ENCODE peak calls at places on chromosome 2, in four cellular contexts. I is AG09309, H is astrocyte of the spinal cord, N is right cardiac atrium. P is an unnamed sample.
A peak's percentile ranks its signal among the peaks of the same experiment; 100 is the strongest.

GRCh38 chr2:36812196-36812595 is 115.7 kb downstream of the VIT start:
- DNase-seq in I (no peak), H (no peak), N (no peak), P (no peak)

GRCh38 chr2:37523861-37524362 is 147.5 kb downstream of the CDC42EP3 start:
- DNase-seq in I (peak; percentile 51), H (peak; percentile 57), N (peak; percentile 46), P (peak; percentile 89)

GRCh38 chr2:131143803-131144202 is 38.7 kb downstream of the PLEKHB2 start:
- DNase-seq in I (no peak), H (peak; percentile 20), N (no peak), P (no peak)

GRCh38 chr2:12709207-12709522 is 7.6 kb upstream of the TRIB2 start:
- DNase-seq in I (no peak), H (no peak), N (no peak), P (no peak)

GRCh38 chr2:80238692-80239469 is 65.7 kb downstream of the LRRTM1 start:
- DNase-seq in I (no peak), H (no peak), N (peak; percentile 49), P (peak; percentile 1)

GRCh38 chr2:166972418-166972817 is 84.1 kb downstream of the XIRP2 start:
- DNase-seq in I (no peak), H (peak; percentile 18), N (no peak), P (no peak)

GRCh38 chr2:50529600-50530218 is 502.2 kb downstream of the NRXN1 start:
- DNase-seq in I (peak; percentile 5), H (peak; percentile 54), N (no peak), P (peak; percentile 53)

GRCh38 chr2:171479154-171479814 is 43.0 kb upstream of the CYBRD1 start:
- DNase-seq in I (no peak), H (peak; percentile 9), N (no peak), P (no peak)

GRCh38 chr2:147294825-147295392 is 549.9 kb upstream of the ACVR2A start:
- DNase-seq in I (no peak), H (no peak), N (no peak), P (no peak)

GRCh38 chr2:11498543-11499034 is 32.6 kb upstream of the E2F6 start:
- DNase-seq in I (no peak), H (no peak), N (peak; percentile 93), P (no peak)

GRCh38 chr2:133286326-133286922 is 281.8 kb downstream of the NCKAP5 start:
- DNase-seq in I (peak; percentile 77), H (no peak), N (no peak), P (no peak)

GRCh38 chr2:105299290-105299689 is 30.2 kb downstream of the TGFBRAP1 start:
- DNase-seq in I (no peak), H (no peak), N (no peak), P (no peak)

GRCh38 chr2:71602115-71602495 is 148.7 kb downstream of the DYSF start:
- DNase-seq in I (no peak), H (no peak), N (no peak), P (no peak)